ENCODE peak calls at places on chromosome 18, in six cellular contexts. Z is coronary artery; Y is Calu3; S is esophagus squamous epithelium; X is mucosa of gallbladder; V is activated CD4-positive, alpha-beta T cell treated with anti-CD3 and anti-CD28 coated beads, Interleukin-2, amount 50 U/mL, for 24 hours. R is an unnamed sample.

GRCh38 chr18:78826631-78827030 is 153.0 kb upstream of the SALL3 start:
- DNase-seq in Z (no peak), Y (no peak), S (no peak), X (no peak), V (no peak), R (no peak)

GRCh38 chr18:446941-447560 is 53.5 kb downstream of the COLEC12 start:
- DNase-seq in Z (no peak), Y (no peak), S (no peak), X (no peak), V (no peak), R (no peak)

GRCh38 chr18:3449702-3450357 is at the start of gene TGIF1:
- DNase-seq in Z (peak), Y (peak), S (peak), X (peak), V (no peak), R (peak)

GRCh38 chr18:62460851-62461300 is 61.9 kb upstream of the ZCCHC2 start:
- DNase-seq in Z (no peak), Y (no peak), S (no peak), X (no peak), V (no peak), R (peak)

GRCh38 chr18:39462436-39462835 is 1896.8 kb upstream of the CELF4 start:
- DNase-seq in Z (no peak), Y (no peak), S (no peak), X (no peak), V (no peak), R (no peak)

GRCh38 chr18:62399306-62399705 is 74.2 kb downstream of the TNFRSF11A start:
- DNase-seq in Z (no peak), Y (no peak), S (no peak), X (no peak), V (no peak), R (no peak)

GRCh38 chr18:48402953-48403352 is 6.2 kb downstream of the ZBTB7C start:
- DNase-seq in Z (no peak), Y (no peak), S (no peak), X (no peak), V (no peak), R (no peak)

GRCh38 chr18:22817844-22818243 is 115.3 kb upstream of the RBBP8 start:
- DNase-seq in Z (no peak), Y (no peak), S (no peak), X (no peak), V (no peak), R (no peak)

GRCh38 chr18:32549248-32549842 is 78.7 kb upstream of the GAREM1 start:
- DNase-seq in Z (no peak), Y (peak), S (no peak), X (peak), V (no peak), R (peak)

GRCh38 chr18:60372598-60372997 is at the start of gene MC4R:
- DNase-seq in Z (no peak), Y (peak), S (no peak), X (no peak), V (no peak), R (peak)

GRCh38 chr18:48340502-48340901 is 68.7 kb downstream of the ZBTB7C start:
- DNase-seq in Z (no peak), Y (no peak), S (no peak), X (no peak), V (no peak), R (no peak)

GRCh38 chr18:67973916-67974315 is 457.4 kb upstream of the DSEL start:
- DNase-seq in Z (no peak), Y (no peak), S (no peak), X (no peak), V (no peak), R (no peak)

GRCh38 chr18:68985172-68985820 is 187.4 kb downstream of the CCDC102B start:
- DNase-seq in Z (no peak), Y (no peak), S (no peak), X (no peak), V (no peak), R (no peak)

R was measured in hepatocyte.